ENCODE peak calls at places on chromosomes 12 and 14, in four cellular contexts. R, T, J and V are unnamed samples.
A peak's percentile ranks its signal among the peaks of the same experiment; 100 is the strongest.

GRCh38 chr14:69685217-69685616 is 73.8 kb downstream of the SUSD6 start:
- DNase-seq in J (no peak), T (no peak), R (no peak), V (peak; percentile 54)

GRCh38 chr14:54787263-54787662 is 115.4 kb downstream of the GCH1 start:
- DNase-seq in T (no peak), J (no peak), R (no peak), V (no peak)

GRCh38 chr14:52313903-52314481 is at the start of gene PTGER2:
- DNase-seq in J (peak; percentile 78), T (no peak), R (peak; percentile 76), V (peak; percentile 75)

GRCh38 chr12:69091447-69092022 is 147.8 kb upstream of the CPSF6 start:
- DNase-seq in R (no peak), T (no peak), J (peak; percentile 23), V (no peak)

GRCh38 chr14:101116065-101116464 is 212.5 kb upstream of the RTL1 start:
- DNase-seq in T (no peak), R (peak; percentile 0), J (no peak), V (no peak)

GRCh38 chr12:32116897-32117296 is 10.2 kb downstream of the BICD1 start:
- DNase-seq in T (no peak), R (no peak), J (no peak), V (no peak)

GRCh38 chr12:118835911-118836310 is 145.4 kb upstream of the SRRM4 start:
- DNase-seq in J (no peak), R (no peak), T (no peak), V (no peak)

GRCh38 chr14:63800651-63801385 is 52.0 kb upstream of the SYNE2 start:
- DNase-seq in R (no peak), T (no peak), J (no peak), V (no peak)

GRCh38 chr12:92928431-92928961 is 599 bp downstream of the EEA1 start:
- DNase-seq in J (no peak), R (peak; percentile 21), T (no peak), V (peak; percentile 57)

GRCh38 chr14:51139221-51139681 is 44.3 kb upstream of the TRIM9 start:
- DNase-seq in J (no peak), R (no peak), T (no peak), V (no peak)

GRCh38 chr14:102490456-102490855 is 19.1 kb downstream of the ANKRD9 start:
- DNase-seq in J (no peak), T (no peak), R (no peak), V (no peak)

GRCh38 chr12:59086124-59086523 is 165.8 kb upstream of the LRIG3 start:
- DNase-seq in T (no peak), J (no peak), R (no peak), V (no peak)